ENCODE peak calls at places on chromosomes 5 and 9, in six cellular contexts. C is cardiac muscle cell; N is COR-L47; J is foreskin keratinocyte; L is lower leg skin; K is CD4-positive, CD25-positive, alpha-beta regulatory T cell. Z is an unnamed sample.

GRCh38 chr5:158770506-158770905 is 329.2 kb downstream of the EBF1 start:
- DNase-seq in C (peak; percentile 62), N (no peak), J (no peak), L (no peak), K (no peak), Z (no peak)

GRCh38 chr9:91811024-91811909 is 138.8 kb downstream of the ROR2 start:
- DNase-seq in C (no peak), N (no peak), J (no peak), L (no peak), K (no peak), Z (no peak)

GRCh38 chr9:33524431-33524947 is 438 bp downstream of the ANKRD18B start:
- DNase-seq in C (no peak), N (peak; percentile 51), J (no peak), L (no peak), K (no peak), Z (no peak)

GRCh38 chr9:98957826-98958225 is 14.1 kb downstream of the COL15A1 start:
- DNase-seq in C (no peak), N (no peak), J (no peak), L (no peak), K (no peak), Z (no peak)

GRCh38 chr5:171715551-171715950 is 70.1 kb upstream of the SMIM23 start:
- DNase-seq in C (no peak), N (no peak), J (no peak), L (no peak), K (no peak), Z (no peak)

GRCh38 chr9:83062653-83063527 is at the start of gene RASEF:
- DNase-seq in C (peak; percentile 13), N (peak; percentile 82), J (no peak), L (no peak), K (no peak), Z (no peak)

GRCh38 chr5:78586251-78586650 is 62.3 kb downstream of the LHFPL2 start:
- DNase-seq in C (peak; percentile 98), N (no peak), J (peak; percentile 99), L (no peak), K (no peak), Z (no peak)

GRCh38 chr5:143921525-143922311 is 109.8 kb downstream of the HMHB1 start:
- DNase-seq in C (peak; percentile 92), N (no peak), J (peak; percentile 85), L (peak; percentile 26), K (no peak), Z (no peak)

GRCh38 chr9:69254223-69254622 is 70.8 kb upstream of the ENTREP1 start:
- DNase-seq in C (no peak), N (no peak), J (no peak), L (no peak), K (no peak), Z (no peak)

Z was measured in SK-N-MC.